ENCODE peak calls at places on chromosomes 5 and 9, in nine cellular contexts. J is heart left ventricle, P is A549, N is spleen, K is uterus, A is adrenal gland, W is Peyer's patch, Z is IMR-90, B is K562. H is an unnamed sample. For H3K9me3, the result is how much of the 10 kb centered on the place peaks cover.

GRCh38 chr9:109331353-109331752 is 10.5 kb upstream of the EPB41L4B start:
- DNase-seq in J (peak), P (no peak), N (no peak), K (no peak), A (peak), W (no peak), Z (no peak), B (no peak), H (peak)

GRCh38 chr5:150298701-150299451 is 3.8 kb downstream of the ARSI start:
- DNase-seq in J (no peak), P (peak), N (no peak), K (peak), A (no peak), W (no peak), Z (peak), B (no peak), H (no peak)

GRCh38 chr9:65411901-65412300 is 126.9 kb upstream of the FOXD4L5 start:
- DNase-seq in J (no peak), P (no peak), N (peak), K (no peak), A (no peak), W (no peak), Z (no peak), B (no peak), H (no peak)

GRCh38 chr5:96870094-96871021 is 5.9 kb upstream of the ERAP2 start:
- DNase-seq in J (no peak), P (no peak), N (no peak), K (no peak), A (no peak), W (peak), Z (no peak), B (no peak), H (no peak)

GRCh38 chr5:102778478-102778877 is 23.4 kb downstream of the PAM start:
- DNase-seq in J (no peak), P (no peak), N (no peak), K (no peak), A (no peak), W (no peak), Z (peak), B (no peak), H (no peak)

GRCh38 chr9:133514475-133515239 is 10.1 kb downstream of the MYMK start:
- DNase-seq in J (peak), P (no peak), N (no peak), K (no peak), A (no peak), W (no peak), Z (no peak), B (no peak), H (peak)

GRCh38 chr5:73459366-73459765 is 10.8 kb upstream of the FOXD1 start:
- DNase-seq in J (no peak), P (no peak), N (no peak), K (no peak), A (no peak), W (no peak), Z (peak), B (no peak), H (no peak)

GRCh38 chr9:136438909-136439549 is 616 bp downstream of the INPP5E start:
- DNase-seq in J (no peak), P (peak), N (peak), K (peak), A (no peak), W (peak), Z (peak), B (peak), H (peak)

GRCh38 chr9:81620009-81620405 is 69.3 kb downstream of the TLE1 start:
- DNase-seq in J (no peak), P (no peak), N (no peak), K (no peak), A (no peak), W (peak), Z (no peak), B (no peak), H (no peak)

GRCh38 chr5:128252794-128253193 is 169.2 kb downstream of the SLC12A2 start:
- DNase-seq in J (no peak), P (no peak), N (no peak), K (no peak), A (no peak), W (no peak), Z (peak), B (no peak), H (no peak)

GRCh38 chr5:96868603-96869371 is 7.5 kb upstream of the ERAP2 start:
- DNase-seq in J (no peak), P (peak), N (no peak), K (no peak), A (no peak), W (no peak), Z (peak), B (peak), H (no peak)

GRCh38 chr5:12985142-12985541 is 959.3 kb downstream of the DNAH5 start:
- DNase-seq in J (no peak), P (no peak), N (no peak), K (no peak), A (no peak), W (no peak), Z (no peak), B (no peak), H (no peak)

GRCh38 chr5:56827043-56827442 is 11.7 kb downstream of the MAP3K1 start:
- DNase-seq in J (no peak), P (peak), N (peak), K (no peak), A (no peak), W (no peak), Z (no peak), B (no peak), H (no peak)

DNA sequence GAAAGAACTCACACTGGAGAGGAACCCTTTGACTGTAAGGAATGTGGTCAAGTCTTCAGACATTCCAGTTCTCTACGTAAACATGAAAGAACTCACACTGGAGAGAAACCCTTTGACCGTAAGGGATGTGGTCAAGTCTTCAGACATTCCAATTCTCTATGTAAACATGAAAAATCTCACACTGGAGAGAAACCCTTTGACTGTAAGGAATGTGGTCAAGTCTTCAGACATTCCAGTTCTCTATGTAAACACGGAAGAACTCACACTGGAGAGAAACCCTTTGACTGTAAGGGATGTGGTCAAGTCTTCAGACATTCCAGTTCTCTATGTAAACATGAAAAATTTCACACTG is 32.6 kb downstream of the MAPK9 start:
- DNase-seq in J (no peak), P (peak), N (no peak), K (no peak), A (no peak), W (no peak), Z (peak), B (no peak), H (no peak)
- H3K9me3 ChIP-seq in J (under half), P (half or more), N (half or more), K (half or more), A (under half), W (under half), Z (half or more), B (under half), H (under half)

GRCh38 chr9:87725900-87726709 is at the start of gene CTSL:
- DNase-seq in J (peak), P (peak), N (peak), K (peak), A (peak), W (peak), Z (peak), B (peak), H (peak)
- TF ChIP-seq POLR2A in J (peak), P (peak), N (peak), K (peak), A (peak), W (no peak), Z (peak), B (peak), H (no peak)

DNA sequence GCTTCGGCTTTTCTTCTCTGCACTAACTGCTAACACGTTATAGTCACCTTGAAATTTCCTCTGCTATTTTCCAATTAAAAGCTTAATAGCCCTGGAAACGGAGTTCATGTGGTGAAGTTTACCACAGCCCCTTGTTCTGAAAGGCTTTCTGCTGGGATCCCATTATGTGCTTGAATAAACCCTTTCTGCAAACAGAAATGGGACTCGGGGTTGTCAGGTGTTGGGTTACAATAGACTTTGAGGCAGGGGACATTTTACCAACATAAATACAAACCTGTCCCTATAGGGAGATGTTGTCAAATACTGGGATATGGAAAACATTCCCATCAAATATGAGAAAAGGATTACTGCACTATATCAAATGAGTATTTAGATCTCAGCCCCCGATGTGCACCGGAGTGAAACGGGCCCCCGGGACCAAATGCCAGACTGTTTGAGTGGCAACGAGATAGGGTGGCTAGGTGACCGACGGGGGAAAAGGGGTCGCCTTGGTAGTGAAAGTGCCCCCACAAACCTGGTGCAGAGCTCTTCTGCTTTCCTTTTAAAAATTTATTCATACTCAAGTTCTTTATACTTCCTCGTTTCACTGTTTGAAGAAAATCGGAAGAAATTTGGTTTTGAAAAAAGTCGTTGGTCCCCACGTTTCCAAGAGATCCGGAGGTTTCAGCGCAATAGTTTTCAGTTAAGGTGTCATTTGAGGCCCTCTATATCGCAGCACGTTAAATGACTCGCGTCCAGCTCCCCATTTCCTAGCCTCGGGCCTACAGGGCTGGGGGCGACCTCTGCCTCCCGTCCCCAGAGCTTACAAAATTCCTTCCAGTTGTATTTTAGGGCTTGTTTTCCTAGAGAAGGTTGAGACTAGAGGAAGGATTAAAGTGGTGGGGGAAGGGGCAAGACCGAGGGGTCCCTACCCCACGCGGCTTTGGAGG is 2.1 kb upstream of the DMRT3 start:
- DNase-seq in J (no peak), P (no peak), N (no peak), K (no peak), A (no peak), W (no peak), Z (no peak), B (no peak), H (no peak)
- H3K9me3 ChIP-seq in J (under half), P (under half), N (under half), K (under half), A (under half), W (under half), Z (under half), B (under half), H (under half)

DNA sequence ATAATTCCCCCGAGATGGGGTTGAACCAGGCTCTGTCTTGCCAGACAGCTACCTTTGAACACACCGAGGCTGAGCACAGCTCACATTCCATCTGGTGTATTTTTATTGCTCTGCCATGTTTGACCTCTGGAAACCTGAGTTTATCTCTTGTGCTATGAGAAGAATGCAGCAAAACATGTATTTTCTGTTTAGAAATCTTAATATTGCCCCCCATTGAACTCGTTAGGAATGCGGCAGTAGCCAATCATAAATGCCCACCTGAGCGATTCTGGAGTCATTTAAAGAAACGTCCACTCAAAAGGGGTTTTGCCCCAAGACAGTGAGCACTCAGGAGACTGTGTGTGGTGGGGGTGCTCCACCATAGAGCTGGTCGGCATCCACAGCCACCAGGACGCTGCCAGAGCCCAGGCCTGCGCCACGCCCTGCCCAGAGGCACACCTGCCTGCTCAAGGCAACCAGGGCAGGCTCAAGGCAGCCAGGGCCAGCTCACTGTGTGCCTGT is 26.9 kb downstream of the FGD3 start:
- DNase-seq in J (no peak), P (no peak), N (no peak), K (no peak), A (peak), W (no peak), Z (no peak), B (no peak), H (peak)
- TF ChIP-seq POLR2A in J (no peak), P (no peak), N (no peak), K (no peak), A (no peak), W (no peak), Z (no peak), B (no peak), H (peak)

GRCh38 chr5:178429156-178429468 is 161.1 kb downstream of the COL23A1 start:
- DNase-seq in J (peak), P (no peak), N (no peak), K (no peak), A (no peak), W (no peak), Z (no peak), B (no peak), H (no peak)
- H3K9me3 ChIP-seq in J (under half), P (under half), N (under half), K (under half), A (under half), W (under half), Z (under half), B (under half), H (under half)

GRCh38 chr5:66595877-66596790 is at the start of gene MAST4:
- DNase-seq in J (peak), P (peak), N (peak), K (peak), A (peak), W (peak), Z (peak), B (peak), H (peak)
- TF ChIP-seq POLR2A in J (peak), P (no peak), N (no peak), K (peak), A (peak), W (peak), Z (no peak), B (no peak), H (peak)

GRCh38 chr5:42721484-42721883 is 35.1 kb upstream of the CCDC152 start:
- DNase-seq in J (no peak), P (no peak), N (no peak), K (no peak), A (no peak), W (no peak), Z (no peak), B (no peak), H (no peak)

GRCh38 chr5:42718591-42718990 is 38.0 kb upstream of the CCDC152 start:
- DNase-seq in J (no peak), P (no peak), N (no peak), K (no peak), A (no peak), W (no peak), Z (no peak), B (no peak), H (no peak)

GRCh38 chr5:42719034-42719433 is 37.6 kb upstream of the CCDC152 start:
- DNase-seq in J (no peak), P (no peak), N (no peak), K (no peak), A (no peak), W (no peak), Z (no peak), B (no peak), H (no peak)

GRCh38 chr5:42715791-42716190 is 40.8 kb upstream of the CCDC152 start:
- DNase-seq in J (no peak), P (no peak), N (no peak), K (no peak), A (no peak), W (no peak), Z (no peak), B (no peak), H (no peak)

DNA sequence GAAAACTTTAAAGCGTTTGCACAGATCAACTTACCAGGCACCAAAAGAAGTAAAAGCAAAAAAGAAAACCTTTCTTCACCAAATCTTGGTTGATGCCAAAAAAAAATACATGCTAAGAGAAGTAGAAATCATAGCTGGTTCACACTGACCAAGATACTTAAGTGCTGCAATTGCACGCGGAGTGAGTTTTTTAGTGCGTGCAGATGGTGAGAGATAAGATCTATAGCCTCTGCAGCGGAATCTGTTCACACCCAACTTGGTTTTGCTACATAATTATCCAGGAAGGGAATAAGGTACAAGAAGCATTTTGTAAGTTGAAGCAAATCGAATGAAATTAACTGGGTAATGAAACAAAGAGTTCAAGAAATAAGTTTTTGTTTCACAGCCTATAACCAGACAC is 36.4 kb upstream of the CCDC152 start:
- DNase-seq in J (no peak), P (no peak), N (no peak), K (no peak), A (no peak), W (no peak), Z (no peak), B (no peak), H (no peak)
- H3K9me3 ChIP-seq in J (under half), P (under half), N (under half), K (under half), A (under half), W (under half), Z (under half), B (under half), H (under half)

GRCh38 chr9:35740243-35740642 is 7.8 kb downstream of the CREB3 start:
- DNase-seq in J (no peak), P (no peak), N (no peak), K (no peak), A (no peak), W (no peak), Z (no peak), B (no peak), H (no peak)
- TF ChIP-seq POLR2A in J (no peak), P (no peak), N (no peak), K (no peak), A (no peak), W (no peak), Z (no peak), B (no peak), H (no peak)

DNA sequence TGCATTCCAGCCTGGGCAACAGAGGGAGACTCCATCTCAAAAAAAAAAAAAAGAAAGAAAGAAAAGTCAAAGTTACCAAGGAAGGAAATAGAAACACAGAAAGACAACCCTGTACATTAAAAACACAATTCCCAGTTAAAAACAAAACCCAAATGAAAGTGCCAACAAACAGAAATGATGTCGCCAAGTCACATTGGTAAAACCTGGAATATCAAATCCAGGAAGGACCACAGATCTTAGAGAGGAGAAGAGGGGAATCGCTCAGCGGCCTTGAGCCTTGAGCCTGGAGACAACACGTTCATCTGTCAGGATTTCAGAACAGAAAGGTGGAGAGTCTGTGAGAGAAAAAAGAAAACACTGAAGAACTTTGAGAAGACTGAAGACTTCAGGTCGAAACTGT is 1.2 kb upstream of the ZDHHC11 start:
- DNase-seq in J (no peak), P (no peak), N (no peak), K (no peak), A (no peak), W (no peak), Z (no peak), B (no peak), H (no peak)
- H3K9me3 ChIP-seq in J (under half), P (under half), N (under half), K (under half), A (under half), W (under half), Z (under half), B (under half), H (under half)

GRCh38 chr9:129550199-129550839 is 70.6 kb downstream of the C9orf50 start:
- DNase-seq in J (peak), P (peak), N (peak), K (peak), A (peak), W (peak), Z (peak), B (no peak), H (peak)
- TF ChIP-seq POLR2A in J (no peak), P (peak), N (no peak), K (no peak), A (no peak), W (no peak), Z (no peak), B (no peak), H (no peak)